ENCODE peak calls at places on chromosome 14, in four cellular contexts. U is non-pigmented ciliary epithelial cell; Z is activated naive CD4-positive, alpha-beta T cell treated with Interleukin-2 at 50 U/mL for 16 hours; Y is WTC11. D is an unnamed sample.

GRCh38 chr14:101588286-101588975 is 27.1 kb downstream of the DIO3 start:
- DNase-seq in U (no peak), Z (no peak), Y (no peak), D (no peak)

GRCh38 chr14:67331368-67332125 is 28.1 kb downstream of the ATP6V1D start:
- DNase-seq in U (peak), Z (no peak), Y (no peak), D (no peak)

GRCh38 chr14:64610049-64610746 is 60.4 kb downstream of the PPP1R36 start:
- DNase-seq in U (no peak), Z (no peak), Y (no peak), D (no peak)

GRCh38 chr14:55125403-55125802 is 3.6 kb upstream of the LGALS3 start:
- DNase-seq in U (no peak), Z (no peak), Y (no peak), D (no peak)

GRCh38 chr14:89911018-89911919 is 43.3 kb downstream of the EFCAB11 start:
- DNase-seq in U (no peak), Z (no peak), Y (peak), D (peak)

GRCh38 chr14:20262642-20263128 is 23.6 kb downstream of the OR11H4 start:
- DNase-seq in U (peak), Z (no peak), Y (no peak), D (peak)

GRCh38 chr14:36264595-36264994 is 55.8 kb downstream of the MBIP start:
- DNase-seq in U (no peak), Z (no peak), Y (no peak), D (no peak)

GRCh38 chr14:103123634-103124500 is 606 bp downstream of the TNFAIP2 start:
- DNase-seq in U (no peak), Z (no peak), Y (peak), D (no peak)

GRCh38 chr14:57462551-57462950 is 31.1 kb downstream of the CCDC198 start:
- DNase-seq in U (no peak), Z (no peak), Y (no peak), D (no peak)

GRCh38 chr14:104213301-104214034 is 75.1 kb downstream of the KIF26A start:
- DNase-seq in U (no peak), Z (no peak), Y (no peak), D (no peak)

D was measured in HFF-Myc.